ENCODE peak calls at places on chromosomes 1 and 21, in nine cellular contexts. One of them, this sample, is unnamed.

GRCh38 chr1:54971317-54971791 is 9.1 kb upstream of the TMEM61 start:
- DNase-seq in HFF-Myc: no peak
- DNase-seq in epithelial cell of esophagus: peak
- DNase-seq in BE2C: no peak
- DNase-seq in thoracic aorta: no peak
- DNase-seq in brain microvascular endothelial cell: no peak
- DNase-seq in cardiac fibroblast: peak
- DNase-seq in heart right ventricle: no peak
- DNase-seq in PC-3: peak
- DNase-seq in this sample: peak

GRCh38 chr1:220808501-220809186 is 21.9 kb downstream of the MTARC1 start:
- DNase-seq in HFF-Myc: no peak
- DNase-seq in epithelial cell of esophagus: peak
- DNase-seq in BE2C: no peak
- DNase-seq in thoracic aorta: no peak
- DNase-seq in brain microvascular endothelial cell: peak
- DNase-seq in cardiac fibroblast: no peak
- DNase-seq in heart right ventricle: no peak
- DNase-seq in PC-3: no peak
- DNase-seq in this sample: no peak

GRCh38 chr1:177615251-177615650 is 354.6 kb downstream of the SEC16B start:
- DNase-seq in HFF-Myc: no peak
- DNase-seq in epithelial cell of esophagus: peak
- DNase-seq in BE2C: no peak
- DNase-seq in thoracic aorta: no peak
- DNase-seq in brain microvascular endothelial cell: no peak
- DNase-seq in cardiac fibroblast: peak
- DNase-seq in heart right ventricle: no peak
- DNase-seq in PC-3: peak
- DNase-seq in this sample: peak

GRCh38 chr1:229624906-229625871 is 733 bp downstream of the TAF5L start:
- DNase-seq in HFF-Myc: peak
- DNase-seq in epithelial cell of esophagus: peak
- DNase-seq in BE2C: peak
- DNase-seq in thoracic aorta: no peak
- DNase-seq in brain microvascular endothelial cell: peak
- DNase-seq in cardiac fibroblast: peak
- DNase-seq in heart right ventricle: peak
- DNase-seq in PC-3: peak
- DNase-seq in this sample: peak

GRCh38 chr21:20999567-21000169 is 1.5 kb downstream of the NCAM2 start:
- DNase-seq in HFF-Myc: peak
- DNase-seq in epithelial cell of esophagus: peak
- DNase-seq in BE2C: peak
- DNase-seq in thoracic aorta: no peak
- DNase-seq in brain microvascular endothelial cell: peak
- DNase-seq in cardiac fibroblast: peak
- DNase-seq in heart right ventricle: peak
- DNase-seq in PC-3: peak
- DNase-seq in this sample: peak

GRCh38 chr1:171654705-171655214 is 2.3 kb upstream of the MYOC start:
- DNase-seq in HFF-Myc: no peak
- DNase-seq in epithelial cell of esophagus: no peak
- DNase-seq in BE2C: no peak
- DNase-seq in thoracic aorta: no peak
- DNase-seq in brain microvascular endothelial cell: no peak
- DNase-seq in cardiac fibroblast: peak
- DNase-seq in heart right ventricle: peak
- DNase-seq in PC-3: no peak
- DNase-seq in this sample: peak

GRCh38 chr1:62181531-62181930 is 13.1 kb upstream of the L1TD1 start:
- DNase-seq in HFF-Myc: no peak
- DNase-seq in epithelial cell of esophagus: no peak
- DNase-seq in BE2C: no peak
- DNase-seq in thoracic aorta: no peak
- DNase-seq in brain microvascular endothelial cell: no peak
- DNase-seq in cardiac fibroblast: no peak
- DNase-seq in heart right ventricle: no peak
- DNase-seq in PC-3: no peak
- DNase-seq in this sample: no peak

GRCh38 chr1:75035536-75035935 is 98.7 kb upstream of the LHX8 start:
- DNase-seq in HFF-Myc: no peak
- DNase-seq in epithelial cell of esophagus: peak
- DNase-seq in BE2C: no peak
- DNase-seq in thoracic aorta: no peak
- DNase-seq in brain microvascular endothelial cell: no peak
- DNase-seq in cardiac fibroblast: no peak
- DNase-seq in heart right ventricle: no peak
- DNase-seq in PC-3: peak
- DNase-seq in this sample: no peak

GRCh38 chr1:241849345-241849695 is 1.3 kb downstream of the EXO1 start:
- DNase-seq in HFF-Myc: no peak
- DNase-seq in epithelial cell of esophagus: no peak
- DNase-seq in BE2C: no peak
- DNase-seq in thoracic aorta: no peak
- DNase-seq in brain microvascular endothelial cell: no peak
- DNase-seq in cardiac fibroblast: no peak
- DNase-seq in heart right ventricle: no peak
- DNase-seq in PC-3: no peak
- DNase-seq in this sample: no peak

GRCh38 chr1:241847540-241847795 is 536 bp upstream of the EXO1 start:
- DNase-seq in HFF-Myc: no peak
- DNase-seq in epithelial cell of esophagus: no peak
- DNase-seq in BE2C: no peak
- DNase-seq in thoracic aorta: no peak
- DNase-seq in brain microvascular endothelial cell: no peak
- DNase-seq in cardiac fibroblast: no peak
- DNase-seq in heart right ventricle: no peak
- DNase-seq in PC-3: no peak
- DNase-seq in this sample: no peak

GRCh38 chr1:241846862-241847539 is 1.0 kb upstream of the EXO1 start:
- DNase-seq in HFF-Myc: no peak
- DNase-seq in epithelial cell of esophagus: no peak
- DNase-seq in BE2C: no peak
- DNase-seq in thoracic aorta: no peak
- DNase-seq in brain microvascular endothelial cell: no peak
- DNase-seq in cardiac fibroblast: no peak
- DNase-seq in heart right ventricle: no peak
- DNase-seq in PC-3: no peak
- DNase-seq in this sample: no peak

GRCh38 chr1:241848680-241849344 is 808 bp downstream of the EXO1 start:
- DNase-seq in HFF-Myc: no peak
- DNase-seq in epithelial cell of esophagus: no peak
- DNase-seq in BE2C: no peak
- DNase-seq in thoracic aorta: no peak
- DNase-seq in brain microvascular endothelial cell: no peak
- DNase-seq in cardiac fibroblast: no peak
- DNase-seq in heart right ventricle: no peak
- DNase-seq in PC-3: no peak
- DNase-seq in this sample: no peak

GRCh38 chr1:241847796-241848668 is at the start of gene EXO1:
- DNase-seq in HFF-Myc: peak
- DNase-seq in epithelial cell of esophagus: peak
- DNase-seq in BE2C: peak
- DNase-seq in thoracic aorta: peak
- DNase-seq in brain microvascular endothelial cell: peak
- DNase-seq in cardiac fibroblast: peak
- DNase-seq in heart right ventricle: peak
- DNase-seq in PC-3: peak
- DNase-seq in this sample: peak
- TF ChIP-seq CTCF in HFF-Myc: peak
- TF ChIP-seq CTCF in epithelial cell of esophagus: peak
- TF ChIP-seq CTCF in BE2C: peak
- TF ChIP-seq CTCF in thoracic aorta: peak
- TF ChIP-seq CTCF in brain microvascular endothelial cell: peak
- TF ChIP-seq CTCF in cardiac fibroblast: peak
- TF ChIP-seq CTCF in heart right ventricle: no peak
- TF ChIP-seq CTCF in PC-3: peak
- TF ChIP-seq CTCF in this sample: peak

GRCh38 chr1:2115922-2116341 is 65.7 kb downstream of the PRKCZ start:
- DNase-seq in HFF-Myc: no peak
- DNase-seq in epithelial cell of esophagus: no peak
- DNase-seq in BE2C: no peak
- DNase-seq in thoracic aorta: no peak
- DNase-seq in brain microvascular endothelial cell: peak
- DNase-seq in cardiac fibroblast: no peak
- DNase-seq in heart right ventricle: no peak
- DNase-seq in PC-3: no peak
- DNase-seq in this sample: no peak
- H3K4me3 ChIP-seq in HFF-Myc: no peak
- H3K4me3 ChIP-seq in epithelial cell of esophagus: no peak
- H3K4me3 ChIP-seq in BE2C: no peak
- H3K4me3 ChIP-seq in thoracic aorta: no peak
- H3K4me3 ChIP-seq in brain microvascular endothelial cell: no peak
- H3K4me3 ChIP-seq in cardiac fibroblast: no peak
- H3K4me3 ChIP-seq in heart right ventricle: no peak
- H3K4me3 ChIP-seq in PC-3: no peak
- H3K4me3 ChIP-seq in this sample: no peak

DNA sequence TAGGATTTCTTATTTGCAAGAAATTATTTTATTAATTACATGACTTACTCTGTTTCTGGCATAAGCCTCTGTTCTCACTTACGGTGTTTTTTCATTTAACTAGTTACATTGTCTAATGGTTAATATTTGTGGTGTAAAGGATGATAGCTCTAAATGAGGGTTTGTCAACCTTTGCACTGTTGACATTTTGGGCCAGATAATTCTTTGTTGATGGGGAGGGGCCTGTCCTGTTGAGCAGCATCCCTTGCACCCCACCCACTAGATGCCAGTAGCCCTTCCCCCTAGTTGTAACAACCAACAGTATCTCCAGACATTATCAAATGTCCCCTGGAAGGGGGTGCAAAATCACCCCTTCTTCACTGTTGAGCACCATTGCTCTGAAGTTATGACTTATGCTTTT is 83.6 kb upstream of the SLC44A3 start:
- DNase-seq in HFF-Myc: no peak
- DNase-seq in epithelial cell of esophagus: no peak
- DNase-seq in BE2C: no peak
- DNase-seq in thoracic aorta: no peak
- DNase-seq in brain microvascular endothelial cell: no peak
- DNase-seq in cardiac fibroblast: no peak
- DNase-seq in heart right ventricle: no peak
- DNase-seq in PC-3: no peak
- DNase-seq in this sample: no peak
- TF ChIP-seq CTCF in HFF-Myc: no peak
- TF ChIP-seq CTCF in epithelial cell of esophagus: no peak
- TF ChIP-seq CTCF in BE2C: no peak
- TF ChIP-seq CTCF in thoracic aorta: no peak
- TF ChIP-seq CTCF in brain microvascular endothelial cell: no peak
- TF ChIP-seq CTCF in cardiac fibroblast: no peak
- TF ChIP-seq CTCF in heart right ventricle: no peak
- TF ChIP-seq CTCF in PC-3: no peak
- TF ChIP-seq CTCF in this sample: no peak

GRCh38 chr1:10694274-10694632 is 102.2 kb downstream of the CASZ1 start:
- DNase-seq in HFF-Myc: no peak
- DNase-seq in epithelial cell of esophagus: peak
- DNase-seq in BE2C: no peak
- DNase-seq in thoracic aorta: no peak
- DNase-seq in brain microvascular endothelial cell: no peak
- DNase-seq in cardiac fibroblast: peak
- DNase-seq in heart right ventricle: no peak
- DNase-seq in PC-3: no peak
- DNase-seq in this sample: no peak
- H3K4me3 ChIP-seq in HFF-Myc: peak
- H3K4me3 ChIP-seq in epithelial cell of esophagus: peak
- H3K4me3 ChIP-seq in BE2C: peak
- H3K4me3 ChIP-seq in thoracic aorta: peak
- H3K4me3 ChIP-seq in brain microvascular endothelial cell: peak
- H3K4me3 ChIP-seq in cardiac fibroblast: peak
- H3K4me3 ChIP-seq in heart right ventricle: peak
- H3K4me3 ChIP-seq in PC-3: peak
- H3K4me3 ChIP-seq in this sample: peak

GRCh38 chr1:201704439-201704792 is 124.5 kb upstream of the IPO9 start:
- DNase-seq in HFF-Myc: no peak
- DNase-seq in epithelial cell of esophagus: no peak
- DNase-seq in BE2C: no peak
- DNase-seq in thoracic aorta: no peak
- DNase-seq in brain microvascular endothelial cell: no peak
- DNase-seq in cardiac fibroblast: no peak
- DNase-seq in heart right ventricle: no peak
- DNase-seq in PC-3: no peak
- DNase-seq in this sample: no peak
- TF ChIP-seq CTCF in HFF-Myc: no peak
- TF ChIP-seq CTCF in epithelial cell of esophagus: no peak
- TF ChIP-seq CTCF in BE2C: no peak
- TF ChIP-seq CTCF in thoracic aorta: peak
- TF ChIP-seq CTCF in brain microvascular endothelial cell: no peak
- TF ChIP-seq CTCF in cardiac fibroblast: no peak
- TF ChIP-seq CTCF in heart right ventricle: no peak
- TF ChIP-seq CTCF in PC-3: no peak
- TF ChIP-seq CTCF in this sample: no peak

GRCh38 chr1:174791863-174792262 is 207.9 kb upstream of the CACYBP start:
- DNase-seq in HFF-Myc: no peak
- DNase-seq in epithelial cell of esophagus: no peak
- DNase-seq in BE2C: no peak
- DNase-seq in thoracic aorta: no peak
- DNase-seq in brain microvascular endothelial cell: peak
- DNase-seq in cardiac fibroblast: no peak
- DNase-seq in heart right ventricle: no peak
- DNase-seq in PC-3: no peak
- DNase-seq in this sample: no peak
- H3K4me3 ChIP-seq in HFF-Myc: no peak
- H3K4me3 ChIP-seq in epithelial cell of esophagus: no peak
- H3K4me3 ChIP-seq in BE2C: no peak
- H3K4me3 ChIP-seq in thoracic aorta: no peak
- H3K4me3 ChIP-seq in brain microvascular endothelial cell: no peak
- H3K4me3 ChIP-seq in cardiac fibroblast: no peak
- H3K4me3 ChIP-seq in heart right ventricle: no peak
- H3K4me3 ChIP-seq in PC-3: no peak
- H3K4me3 ChIP-seq in this sample: no peak

This sample was measured in foreskin fibroblast.